ENCODE peak calls at places on chromosomes 11 and 22, in six cellular contexts. T, B, V, N, Q and W are unnamed samples.

GRCh38 chr11:12402027-12402426 is 24.7 kb downstream of the PARVA start:
- DNase-seq in T (no peak), B (no peak), V (no peak), N (no peak), Q (no peak), W (no peak)

GRCh38 chr11:77470504-77470903 is 3.4 kb downstream of the PAK1 start:
- DNase-seq in T (no peak), B (no peak), V (no peak), N (no peak), Q (no peak), W (no peak)

GRCh38 chr11:1060885-1061616 is 13.6 kb upstream of the MUC2 start:
- DNase-seq in T (no peak), B (peak; percentile 27), V (peak; percentile 19), N (no peak), Q (no peak), W (no peak)

GRCh38 chr11:103700605-103701004 is 335.8 kb upstream of the DDI1 start:
- DNase-seq in T (no peak), B (no peak), V (peak; percentile 31), N (peak; percentile 13), Q (no peak), W (no peak)

GRCh38 chr11:71535825-71536224 is 2.0 kb upstream of the KRTAP5-8 start:
- DNase-seq in T (no peak), B (no peak), V (no peak), N (no peak), Q (no peak), W (no peak)

GRCh38 chr11:67520856-67521824 is 2.1 kb downstream of the CABP2 start:
- DNase-seq in T (no peak), B (no peak), V (no peak), N (no peak), Q (no peak), W (no peak)

GRCh38 chr11:87473174-87473573 is 435.4 kb downstream of the TMEM135 start:
- DNase-seq in T (no peak), B (no peak), V (peak; percentile 81), N (peak; percentile 87), Q (no peak), W (no peak)

GRCh38 chr11:6557761-6558674 is 45.4 kb downstream of the RRP8 start:
- DNase-seq in T (no peak), B (no peak), V (no peak), N (no peak), Q (no peak), W (no peak)

GRCh38 chr11:25737071-25737675 is 594.8 kb upstream of the ANO3 start:
- DNase-seq in T (no peak), B (no peak), V (no peak), N (no peak), Q (no peak), W (no peak)

GRCh38 chr11:25734592-25735211 is 597.2 kb upstream of the ANO3 start:
- DNase-seq in T (no peak), B (no peak), V (peak; percentile 36), N (no peak), Q (no peak), W (peak; percentile 8)

GRCh38 chr11:25733777-25734176 is 598.2 kb upstream of the ANO3 start:
- DNase-seq in T (no peak), B (no peak), V (no peak), N (no peak), Q (no peak), W (no peak)
- TF ChIP-seq CTCF in T (peak; percentile 19), B (no peak), V (peak; percentile 14), N (peak; percentile 11), Q (peak; percentile 48), W (peak; percentile 8)

GRCh38 chr22:17569971-17570511 is 6.7 kb downstream of the SLC25A18 start:
- DNase-seq in T (no peak), B (no peak), V (peak; percentile 67), N (no peak), Q (no peak), W (no peak)
- TF ChIP-seq CTCF in T (no peak), B (no peak), V (no peak), N (no peak), Q (no peak), W (no peak)

DNA sequence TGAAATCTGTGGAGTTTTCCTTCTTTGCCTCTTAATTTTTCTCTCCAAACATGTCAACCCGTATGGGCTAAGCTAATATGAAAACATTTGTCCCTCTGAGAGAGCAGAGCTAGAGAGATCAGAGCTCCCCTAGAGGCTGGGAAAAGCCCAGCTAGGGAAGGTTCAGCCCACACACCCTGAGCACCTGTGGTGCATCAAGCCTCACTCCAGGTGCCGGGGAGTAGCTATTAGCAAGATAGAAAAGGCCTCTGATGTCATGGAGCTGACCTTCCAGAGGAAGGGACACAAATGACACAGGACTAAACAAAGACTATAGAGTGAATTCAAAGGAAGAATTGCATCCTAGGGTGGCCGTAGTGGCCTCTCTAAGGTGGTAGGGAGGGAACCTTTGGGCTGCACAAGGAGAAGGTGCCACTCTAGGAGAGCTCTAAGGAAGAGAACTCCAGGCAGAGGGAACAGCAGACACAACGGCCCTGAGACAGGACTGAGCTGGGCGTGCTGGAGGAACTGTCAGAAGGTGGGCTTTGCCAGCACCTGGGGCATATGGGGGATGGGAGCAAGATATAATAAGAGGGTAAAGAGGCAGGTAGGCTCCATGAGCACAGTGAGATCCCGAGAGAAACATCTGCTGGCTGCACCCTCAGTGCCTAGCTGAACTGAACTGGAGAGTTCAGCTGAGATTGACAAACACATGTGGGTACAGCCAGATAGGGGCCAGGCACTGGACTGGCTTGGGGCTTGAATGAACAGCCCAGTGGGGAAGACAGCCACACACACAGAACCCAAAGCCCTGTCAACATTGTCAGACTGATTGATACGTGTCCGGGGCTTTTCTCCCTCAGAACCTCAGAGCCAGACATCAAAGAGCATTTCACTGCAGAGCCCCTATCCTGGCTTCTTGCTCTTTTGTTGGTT is 65.5 kb upstream of the DRD2 start:
- DNase-seq in T (no peak), B (no peak), V (no peak), N (no peak), Q (no peak), W (no peak)
- TF ChIP-seq CTCF in T (no peak), B (no peak), V (no peak), N (no peak), Q (no peak), W (no peak)

GRCh38 chr11:101862410-101863233 is 52.2 kb upstream of the CEP126 start:
- DNase-seq in T (no peak), B (no peak), V (peak; percentile 71), N (no peak), Q (peak; percentile 11), W (peak; percentile 6)
- TF ChIP-seq CTCF in T (no peak), B (peak; percentile 75), V (peak; percentile 70), N (peak; percentile 62), Q (peak; percentile 59), W (peak; percentile 42)

GRCh38 chr22:48490513-48491411 is 1336.9 kb downstream of the BRD1 start:
- DNase-seq in T (no peak), B (no peak), V (no peak), N (no peak), Q (no peak), W (no peak)

GRCh38 chr22:48491451-48491941 is 1336.2 kb downstream of the BRD1 start:
- DNase-seq in T (no peak), B (no peak), V (no peak), N (no peak), Q (no peak), W (no peak)

GRCh38 chr22:48493733-48494132 is 1333.9 kb downstream of the BRD1 start:
- DNase-seq in T (no peak), B (no peak), V (no peak), N (no peak), Q (no peak), W (no peak)

GRCh38 chr22:48494256-48494967 is 1333.3 kb downstream of the BRD1 start:
- DNase-seq in T (no peak), B (no peak), V (no peak), N (no peak), Q (no peak), W (no peak)

GRCh38 chr22:48492371-48493320 is 1335.0 kb downstream of the BRD1 start:
- DNase-seq in T (no peak), B (peak; percentile 27), V (peak; percentile 67), N (peak; percentile 4), Q (peak; percentile 49), W (peak; percentile 70)
- TF ChIP-seq CTCF in T (peak; percentile 67), B (peak; percentile 83), V (peak; percentile 84), N (peak; percentile 80), Q (peak; percentile 83), W (peak; percentile 77)

GRCh38 chr11:37858398-37858797 is 1260.4 kb upstream of the RAG2 start:
- DNase-seq in T (no peak), B (no peak), V (no peak), N (no peak), Q (no peak), W (no peak)
- TF ChIP-seq CTCF in T (peak; percentile 41), B (no peak), V (peak; percentile 1), N (peak; percentile 12), Q (peak; percentile 48), W (peak; percentile 21)